ENCODE peak calls at places on chromosomes 2 and 18, in four cellular contexts. T, H, A and S are unnamed samples.

GRCh38 chr2:127051116-127051779 is 55.7 kb downstream of the BIN1 start:
- ATAC-seq in T (no peak), H (peak), A (peak), S (no peak)

GRCh38 chr2:173647681-173648350 is 293.1 kb downstream of the CDCA7 start:
- ATAC-seq in T (peak), H (no peak), A (no peak), S (no peak)

GRCh38 chr2:144198116-144198515 is 321.8 kb downstream of the ZEB2 start:
- ATAC-seq in T (no peak), H (peak), A (no peak), S (no peak)

GRCh38 chr2:160516547-160517365 is 23.1 kb upstream of the RBMS1 start:
- ATAC-seq in T (no peak), H (no peak), A (no peak), S (no peak)

GRCh38 chr2:120519469-120519868 is 173.5 kb downstream of the INHBB start:
- ATAC-seq in T (no peak), H (no peak), A (no peak), S (no peak)

GRCh38 chr2:147399011-147399410 is 445.8 kb upstream of the ACVR2A start:
- ATAC-seq in T (no peak), H (no peak), A (no peak), S (peak)

GRCh38 chr2:64017811-64018714 is 1.2 kb downstream of the VPS54 start:
- ATAC-seq in T (no peak), H (peak), A (peak), S (no peak)

GRCh38 chr2:203061346-203061745 is 46.7 kb downstream of the NBEAL1 start:
- ATAC-seq in T (no peak), H (no peak), A (peak), S (no peak)

DNA sequence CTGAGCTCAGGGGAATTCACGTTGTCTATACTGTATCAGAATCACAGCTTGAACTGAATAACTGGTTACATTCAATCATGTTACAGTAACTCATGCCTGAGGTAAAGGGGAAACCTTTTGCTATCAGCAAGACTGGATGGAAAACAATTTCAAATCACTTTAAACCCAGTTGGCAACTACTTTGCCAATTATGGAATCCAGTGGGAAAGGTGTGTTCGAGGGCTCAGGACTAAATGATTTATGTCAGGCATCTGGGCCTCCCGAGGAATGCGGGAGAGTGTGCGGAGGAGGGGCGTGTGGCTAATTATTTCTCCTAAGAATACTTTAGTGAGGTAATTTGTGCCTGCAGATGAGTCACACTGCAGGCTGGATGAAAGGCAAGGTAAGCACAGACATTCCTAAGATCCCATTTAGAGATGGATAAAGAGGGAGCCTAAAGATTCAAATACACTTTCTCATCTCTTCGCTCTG is 100.1 kb downstream of the HRH4 start:
- ATAC-seq in T (peak), H (no peak), A (no peak), S (no peak)
- TF ChIP-seq EP300 in T (no peak), H (no peak), A (no peak), S (no peak)

GRCh38 chr2:241860184-241861078 is 1.7 kb upstream of the PDCD1 start:
- ATAC-seq in T (no peak), H (no peak), A (peak), S (no peak)

GRCh38 chr2:241861264-241861663 is 2.6 kb upstream of the PDCD1 start:
- ATAC-seq in T (no peak), H (no peak), A (no peak), S (no peak)

GRCh38 chr2:241858206-241859016 is at the start of gene PDCD1:
- ATAC-seq in T (no peak), H (peak), A (peak), S (no peak)

GRCh38 chr2:241859017-241859435 is 332 bp upstream of the PDCD1 start:
- ATAC-seq in T (no peak), H (peak), A (no peak), S (no peak)

DNA sequence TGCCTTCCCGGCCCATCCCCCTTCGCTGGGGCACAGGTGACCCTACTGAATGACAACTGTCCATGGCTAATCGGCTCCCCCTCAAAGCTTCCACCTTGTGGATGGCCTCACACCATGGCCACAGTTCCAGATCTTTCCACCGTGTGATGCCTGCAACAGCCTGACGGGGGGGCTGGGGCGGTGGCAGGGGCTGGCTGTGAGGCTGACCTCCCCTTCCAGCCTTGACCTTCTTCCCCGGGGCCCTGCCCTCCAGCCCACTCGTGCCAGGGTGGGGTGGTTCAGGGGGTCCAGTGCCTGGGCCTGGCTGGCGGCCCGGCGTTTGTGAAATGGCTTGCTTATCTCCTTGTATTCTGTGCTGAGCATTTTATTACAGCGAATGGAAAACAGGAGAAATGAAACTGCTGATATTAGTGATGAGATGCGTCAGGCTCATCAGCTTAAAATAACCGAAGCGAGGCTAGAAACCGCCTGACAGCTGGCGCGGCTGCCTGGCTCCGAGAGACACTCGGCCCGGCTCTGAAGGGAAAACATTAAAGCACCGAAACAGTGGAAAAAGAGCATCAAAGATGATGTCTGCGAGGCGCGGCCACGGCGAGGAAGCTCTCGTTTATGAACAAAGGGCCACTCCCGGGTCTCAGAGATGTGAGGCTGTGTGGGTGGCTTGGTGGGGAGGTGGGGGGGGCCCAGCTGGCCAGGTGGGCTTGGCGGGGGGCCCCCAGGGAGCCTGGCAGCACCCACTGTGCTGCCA is 916 bp upstream of the PDCD1 start:
- ATAC-seq in T (no peak), H (peak), A (peak), S (peak)
- TF ChIP-seq CTCF in T (no peak), H (peak), A (no peak), S (no peak)

DNA sequence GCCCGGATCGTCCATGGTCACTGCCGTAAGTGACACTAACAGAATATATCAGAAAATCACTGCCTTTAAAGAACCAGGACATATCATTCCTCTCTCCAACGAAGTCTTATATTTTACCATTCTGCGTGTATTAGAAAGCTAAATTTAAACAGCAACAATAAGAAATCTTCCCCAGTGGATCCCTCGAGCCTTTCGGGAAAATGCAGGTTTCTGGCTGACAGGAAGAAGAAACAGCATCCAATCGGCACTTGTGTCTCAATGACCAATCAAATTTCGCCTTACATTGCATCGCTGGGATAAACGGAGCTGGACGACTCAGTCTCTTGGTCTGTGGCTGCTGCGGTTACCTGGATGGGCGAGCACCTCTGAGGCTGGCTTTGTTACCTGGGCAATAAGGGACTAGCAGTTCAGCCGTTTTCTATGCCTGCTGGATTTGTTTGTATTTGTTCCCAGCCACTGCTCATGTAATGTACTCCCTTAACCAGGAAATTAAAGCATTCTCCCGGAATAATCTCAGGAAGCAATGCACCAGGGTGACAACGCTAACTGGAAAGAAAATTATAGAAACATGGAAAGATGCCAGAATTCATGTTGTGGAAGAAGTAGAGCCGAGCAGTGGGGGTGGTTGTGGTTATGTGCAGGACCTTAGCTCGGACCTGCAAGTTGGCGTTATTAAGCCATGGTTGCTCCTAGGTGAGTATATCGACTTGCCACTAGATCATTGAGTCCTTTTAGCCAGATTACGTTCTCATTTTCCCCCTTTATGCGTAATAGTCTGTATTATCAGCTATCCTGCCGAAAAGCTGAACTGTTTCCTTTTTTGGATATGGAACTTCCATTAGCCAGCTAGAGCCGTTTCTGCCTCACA is at the start of gene DUSP19:
- ATAC-seq in T (peak), H (peak), A (peak), S (peak)
- TF ChIP-seq EP300 in T (no peak), H (no peak), A (no peak), S (no peak)

GRCh38 chr2:113795405-113795920 is 39.0 kb upstream of the SLC35F5 start:
- ATAC-seq in T (no peak), H (no peak), A (no peak), S (no peak)

GRCh38 chr2:113797237-113797636 is 40.8 kb upstream of the SLC35F5 start:
- ATAC-seq in T (no peak), H (no peak), A (no peak), S (no peak)

GRCh38 chr2:113796592-113797180 is 40.2 kb upstream of the SLC35F5 start:
- ATAC-seq in T (no peak), H (no peak), A (no peak), S (no peak)

DNA sequence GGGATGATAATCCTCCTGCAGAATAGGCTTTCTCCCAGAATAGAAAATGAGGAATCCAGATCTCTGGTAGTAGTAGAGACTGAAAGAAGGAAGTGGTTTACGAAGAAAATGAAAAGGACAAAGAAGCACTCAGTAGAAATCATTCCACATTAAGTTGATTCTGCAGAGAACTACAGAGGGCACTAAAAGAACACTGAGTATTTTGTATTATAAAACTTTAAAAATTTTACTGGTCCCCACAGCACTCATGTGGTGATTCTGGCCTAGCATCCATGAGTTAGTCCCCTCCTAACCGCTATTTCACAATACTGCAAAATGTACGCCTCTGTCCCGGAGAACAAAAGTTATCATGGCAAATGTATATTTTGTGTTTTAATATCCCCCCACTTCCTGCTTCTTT is 42.9 kb upstream of the SLC35F5 start:
- ATAC-seq in T (no peak), H (no peak), A (no peak), S (no peak)
- TF ChIP-seq CTCF in T (no peak), H (peak), A (peak), S (peak)

GRCh38 chr2:129345540-129345939 is 633.9 kb upstream of the RAB6C start:
- ATAC-seq in T (no peak), H (no peak), A (no peak), S (no peak)

DNA sequence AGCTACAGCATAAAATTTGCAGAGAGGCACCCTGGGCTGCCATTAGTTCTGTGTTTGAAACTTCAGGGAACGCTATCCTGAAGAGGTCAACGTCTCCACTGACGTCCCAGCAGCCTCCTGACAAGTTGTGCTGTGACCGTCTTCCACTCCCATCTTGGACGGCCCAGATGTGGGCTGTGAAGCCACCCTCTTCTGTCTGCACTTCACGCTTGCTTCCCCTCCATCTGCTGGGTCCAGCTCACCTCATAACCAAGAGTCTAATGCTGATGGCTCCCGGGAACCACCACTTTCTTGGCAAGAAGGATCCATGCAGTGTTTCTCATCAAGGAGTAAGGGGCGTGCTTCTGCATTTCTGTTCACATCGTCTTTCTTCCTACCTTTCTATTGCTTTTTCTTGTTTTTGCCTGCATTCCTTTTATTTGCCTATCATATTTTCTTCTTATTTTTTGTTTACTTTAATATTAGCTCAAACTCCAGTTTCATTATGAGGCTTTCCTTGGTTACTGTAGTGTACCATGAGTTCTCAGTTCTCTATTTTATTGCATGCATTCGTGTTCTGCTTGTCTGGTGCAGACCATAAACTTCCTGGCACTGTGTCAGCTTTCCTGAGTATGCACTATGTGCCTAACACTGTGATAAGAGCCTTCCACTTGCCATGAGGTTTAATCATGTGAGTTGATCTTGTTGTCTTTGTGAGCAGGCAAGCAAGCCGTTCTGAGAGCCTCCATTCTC is 631.8 kb upstream of the RAB6C start:
- ATAC-seq in T (no peak), H (no peak), A (no peak), S (no peak)
- TF ChIP-seq EP300 in T (no peak), H (no peak), A (no peak), S (no peak)